ENCODE peak calls at places on chromosomes 1 and 21, in six cellular contexts. W is NCI-H1694; G is lower lobe of right lung; K is C1 segment of cervical spinal cord; N is activated naive CD4-positive, alpha-beta T cell; I is aorta. A is an unnamed sample.

GRCh38 chr1:154170547-154171221 is 15.8 kb upstream of the NUP210L start:
- DNase-seq in W (no peak), G (no peak), N (no peak), K (no peak), I (no peak), A (no peak)

GRCh38 chr1:168709896-168710305 is 19.1 kb downstream of the DPT start:
- DNase-seq in G (no peak), K (no peak), I (no peak), N (no peak), W (no peak), A (no peak)

GRCh38 chr21:46054031-46054430 is 43.9 kb upstream of the COL6A2 start:
- DNase-seq in G (no peak), W (no peak), N (no peak), K (no peak), I (no peak), A (no peak)

GRCh38 chr1:184379111-184379752 is 7.6 kb upstream of the C1orf21 start:
- DNase-seq in K (no peak), I (no peak), N (no peak), W (no peak), G (no peak), A (no peak)

GRCh38 chr21:42453301-42454220 is 42.5 kb downstream of the RSPH1 start:
- DNase-seq in N (no peak), W (no peak), G (no peak), I (peak; percentile 54), K (no peak), A (no peak)

GRCh38 chr1:230758705-230759354 is 11.6 kb downstream of the CAPN9 start:
- DNase-seq in W (peak; percentile 97), G (no peak), K (no peak), I (no peak), N (no peak), A (no peak)

GRCh38 chr1:58649555-58649954 is 50.3 kb downstream of the MYSM1 start:
- DNase-seq in G (no peak), N (peak; percentile 24), K (no peak), W (no peak), I (no peak), A (no peak)

GRCh38 chr1:26602378-26602959 is 72.9 kb downstream of the RPS6KA1 start:
- DNase-seq in I (no peak), W (peak; percentile 57), G (no peak), N (no peak), K (no peak), A (peak; percentile 72)

GRCh38 chr1:6770727-6771567 is 14.3 kb upstream of the CAMTA1 start:
- DNase-seq in I (no peak), K (no peak), G (no peak), W (no peak), N (no peak), A (no peak)

GRCh38 chr1:9101510-9102146 is 27.3 kb downstream of the GPR157 start:
- DNase-seq in I (no peak), W (peak; percentile 43), G (no peak), N (no peak), K (no peak), A (peak; percentile 8)

GRCh38 chr1:2227341-2228156 is 570 bp upstream of the SKI start:
- DNase-seq in I (peak; percentile 99), G (peak; percentile 97), K (peak; percentile 64), W (peak; percentile 76), N (peak; percentile 94), A (peak; percentile 100)

GRCh38 chr1:176241385-176242015 is 34.4 kb upstream of the COP1 start:
- DNase-seq in N (no peak), G (no peak), I (no peak), K (no peak), W (no peak), A (no peak)

GRCh38 chr1:212774584-212774983 is 17.0 kb downstream of the NSL1 start:
- DNase-seq in G (no peak), N (no peak), I (no peak), W (no peak), K (no peak), A (no peak)

GRCh38 chr1:106568161-106568560 is 488.3 kb upstream of the PRMT6 start:
- DNase-seq in N (no peak), I (no peak), W (no peak), G (no peak), K (no peak), A (no peak)

GRCh38 chr21:15775981-15776380 is 46.2 kb downstream of the USP25 start:
- DNase-seq in I (no peak), G (no peak), W (no peak), K (no peak), N (no peak), A (no peak)

GRCh38 chr1:241934843-241935242 is 22.7 kb upstream of the BECN2 start:
- DNase-seq in I (no peak), K (no peak), G (no peak), N (no peak), W (no peak), A (peak; percentile 19)

GRCh38 chr1:30907641-30908445 is 715 bp downstream of the SDC3 start:
- DNase-seq in K (no peak), W (no peak), I (peak; percentile 76), N (no peak), G (no peak), A (no peak)

GRCh38 chr1:67889940-67890567 is 56.8 kb upstream of the GNG12 start:
- DNase-seq in N (no peak), I (no peak), W (no peak), G (no peak), K (no peak), A (no peak)

GRCh38 chr1:43541141-43541540 is 10.5 kb downstream of the PTPRF start:
- DNase-seq in I (peak; percentile 61), W (no peak), G (no peak), K (no peak), N (no peak), A (no peak)

GRCh38 chr1:19124273-19124672 is 85.8 kb downstream of the UBR4 start:
- DNase-seq in W (no peak), K (no peak), N (no peak), I (no peak), G (no peak), A (no peak)

GRCh38 chr21:32136546-32136945 is 142.3 kb downstream of the MIS18A start:
- DNase-seq in N (no peak), G (no peak), I (no peak), W (no peak), K (no peak), A (no peak)

GRCh38 chr1:175678471-175678870 is 64.9 kb downstream of the TNR start:
- DNase-seq in N (no peak), G (no peak), K (no peak), I (no peak), W (no peak), A (no peak)

GRCh38 chr21:34743831-34744230 is 75.0 kb downstream of the CLIC6 start:
- DNase-seq in N (no peak), W (no peak), G (no peak), I (peak; percentile 83), K (no peak), A (no peak)

GRCh38 chr1:60575326-60575874 is 501.8 kb upstream of the C1orf87 start:
- DNase-seq in K (no peak), G (no peak), N (no peak), I (no peak), W (no peak), A (no peak)

GRCh38 chr21:39441502-39442475 is 3.8 kb downstream of the LCA5L start:
- DNase-seq in W (peak; percentile 70), I (no peak), K (no peak), N (no peak), G (no peak), A (no peak)

GRCh38 chr1:184970691-184971161 is 3.6 kb downstream of the NIBAN1 start:
- DNase-seq in K (no peak), G (no peak), N (no peak), I (no peak), W (no peak), A (no peak)

GRCh38 chr1:48356901-48357300 is 115.1 kb downstream of the SPATA6 start:
- DNase-seq in N (no peak), K (no peak), I (no peak), W (no peak), G (no peak), A (no peak)

GRCh38 chr1:184696403-184696802 is 58.3 kb downstream of the EDEM3 start:
- DNase-seq in W (no peak), G (no peak), N (no peak), K (no peak), I (no peak), A (no peak)

GRCh38 chr1:64186138-64186897 is 17.1 kb upstream of the UBE2U start:
- DNase-seq in W (no peak), G (peak; percentile 67), K (no peak), I (no peak), N (no peak), A (no peak)

GRCh38 chr1:19644761-19645543 is 841 bp downstream of the NBL1 start:
- DNase-seq in N (peak; percentile 22), G (no peak), W (no peak), I (peak; percentile 84), K (no peak), A (peak; percentile 44)

GRCh38 chr1:163535807-163536206 is 214.1 kb downstream of the NUF2 start:
- DNase-seq in I (no peak), N (no peak), G (no peak), K (no peak), W (peak; percentile 9), A (no peak)

GRCh38 chr1:6783956-6784559 is 1.2 kb upstream of the CAMTA1 start:
- DNase-seq in N (no peak), G (no peak), K (no peak), W (no peak), I (no peak), A (no peak)

GRCh38 chr1:202010042-202011015 is at the start of gene ELF3:
- DNase-seq in N (no peak), W (no peak), G (peak; percentile 86), K (no peak), I (no peak), A (no peak)

GRCh38 chr1:7345516-7345915 is 425.6 kb upstream of the VAMP3 start:
- DNase-seq in G (no peak), N (no peak), I (peak; percentile 6), W (no peak), K (no peak), A (peak; percentile 44)

GRCh38 chr1:223038288-223039006 is 104.6 kb downstream of the TLR5 start:
- DNase-seq in I (no peak), W (no peak), K (no peak), G (no peak), N (no peak), A (no peak)

GRCh38 chr1:214859647-214860046 is 222.9 kb upstream of the KCNK2 start:
- DNase-seq in I (peak; percentile 67), K (no peak), N (no peak), G (no peak), W (no peak), A (no peak)